ENCODE peak calls at places on chromosomes 6 and 20, in five cellular contexts. K is suprapubic skin, N is nephron progenitor cell, C is progenitor cell of endocrine pancreas, D is cardiac fibroblast. B is an unnamed sample.

GRCh38 chr20:4135385-4136077 is 120.2 kb upstream of the RNF24 start:
- DNase-seq in D (peak), K (no peak), N (no peak), C (no peak), B (no peak)

GRCh38 chr6:46376562-46376969 is 114.7 kb downstream of the RCAN2 start:
- DNase-seq in N (no peak), C (no peak), K (no peak), D (no peak), B (no peak)

GRCh38 chr6:42911171-42912021 is 4.5 kb upstream of the PTCRA start:
- DNase-seq in D (no peak), C (peak), N (peak), K (no peak), B (no peak)

GRCh38 chr20:17023811-17024210 is 203.0 kb upstream of the PCSK2 start:
- DNase-seq in D (no peak), C (no peak), N (peak), K (no peak), B (no peak)

GRCh38 chr6:124772733-124773319 is 189.4 kb upstream of the RNF217 start:
- DNase-seq in N (no peak), C (no peak), K (no peak), D (no peak), B (no peak)

GRCh38 chr6:151389640-151390275 is 1.6 kb downstream of the ZBTB2 start:
- DNase-seq in D (peak), K (peak), N (no peak), C (no peak), B (no peak)

GRCh38 chr6:144264270-144265060 is 20.7 kb upstream of the UTRN start:
- DNase-seq in D (peak), N (no peak), K (no peak), C (peak), B (no peak)

GRCh38 chr20:389220-389619 is 8.7 kb downstream of the TRIB3 start:
- DNase-seq in D (no peak), C (no peak), K (no peak), N (no peak), B (no peak)

GRCh38 chr6:43491750-43492661 is 14.6 kb downstream of the TJAP1 start:
- DNase-seq in D (peak), K (peak), N (no peak), C (no peak), B (no peak)

GRCh38 chr6:146582857-146583256 is 15.9 kb upstream of the ADGB start:
- DNase-seq in N (no peak), C (no peak), D (peak), K (no peak), B (no peak)

GRCh38 chr6:27726620-27727023 is 185.6 kb downstream of the OR2B2 start:
- DNase-seq in K (no peak), N (no peak), D (peak), C (no peak), B (no peak)

GRCh38 chr6:126228001-126228791 is 111.7 kb upstream of the CENPW start:
- DNase-seq in K (no peak), D (no peak), C (no peak), N (peak), B (no peak)

GRCh38 chr6:52139985-52140680 is 46.0 kb upstream of the IL17A start:
- DNase-seq in N (no peak), K (no peak), C (no peak), D (no peak), B (no peak)

GRCh38 chr6:106974337-106974998 is at the start of gene CD24:
- DNase-seq in K (peak), N (peak), D (no peak), C (peak), B (peak)

GRCh38 chr6:155408981-155409380 is 46.7 kb downstream of the NOX3 start:
- DNase-seq in K (no peak), C (no peak), D (no peak), N (no peak), B (no peak)

GRCh38 chr20:25707695-25708094 is 11.0 kb upstream of the ZNF337 start:
- DNase-seq in N (no peak), C (no peak), K (no peak), D (no peak), B (no peak)

GRCh38 chr6:115573866-115574265 is 486.8 kb downstream of the FRK start:
- DNase-seq in N (no peak), D (no peak), K (no peak), C (no peak), B (no peak)

GRCh38 chr6:39226606-39227300 is 2.5 kb downstream of the KCNK5 start:
- DNase-seq in D (no peak), K (no peak), C (no peak), N (no peak), B (no peak)

GRCh38 chr6:126041516-126042447 is 55.4 kb downstream of the TRMT11 start:
- DNase-seq in N (no peak), C (no peak), D (no peak), K (no peak), B (no peak)

GRCh38 chr6:136607932-136608772 is 57.9 kb upstream of the MAP7 start:
- DNase-seq in C (peak), N (peak), D (peak), K (no peak), B (peak)

GRCh38 chr6:138007014-138007472 is 100.2 kb downstream of the PERP start:
- DNase-seq in D (peak), N (peak), C (no peak), K (no peak), B (no peak)

GRCh38 chr20:63321148-63321831 is 28.3 kb downstream of the COL20A1 start:
- DNase-seq in C (no peak), K (peak), N (no peak), D (peak), B (no peak)

GRCh38 chr20:16929756-16930155 is 181.6 kb downstream of the OTOR start:
- DNase-seq in C (no peak), D (peak), N (no peak), K (no peak), B (no peak)

GRCh38 chr6:170269151-170269872 is 21.6 kb downstream of the DLL1 start:
- DNase-seq in N (peak), K (no peak), C (no peak), D (no peak), B (no peak)

GRCh38 chr6:159170999-159171712 is 2.0 kb downstream of the FNDC1 start:
- DNase-seq in K (no peak), D (peak), N (no peak), C (no peak), B (no peak)

GRCh38 chr6:106749611-106750010 is 120.2 kb downstream of the QRSL1 start:
- DNase-seq in K (no peak), D (no peak), N (no peak), C (no peak), B (no peak)

GRCh38 chr20:50957276-50957675 is 1.1 kb downstream of the DPM1 start:
- DNase-seq in N (no peak), K (no peak), D (peak), C (no peak), B (no peak)

GRCh38 chr6:43773050-43773956 is 3.3 kb downstream of the VEGFA start:
- DNase-seq in C (peak), D (peak), N (peak), K (no peak), B (no peak)

GRCh38 chr20:11553603-11554002 is 364.1 kb upstream of the BTBD3 start:
- DNase-seq in K (no peak), C (no peak), N (no peak), D (peak), B (no peak)

GRCh38 chr6:4776967-4777925 is 1.0 kb downstream of the CDYL start:
- DNase-seq in D (peak), K (no peak), C (no peak), N (no peak), B (no peak)

GRCh38 chr6:47413752-47414516 is 63.7 kb upstream of the CD2AP start:
- DNase-seq in D (peak), K (no peak), N (peak), C (no peak), B (no peak)

GRCh38 chr6:41336824-41337223 is 1.4 kb downstream of the NCR2 start:
- DNase-seq in C (no peak), K (no peak), N (no peak), D (no peak), B (no peak)

GRCh38 chr6:41332842-41333736 is 2.3 kb upstream of the NCR2 start:
- DNase-seq in K (no peak), N (no peak), C (no peak), D (no peak), B (no peak)

GRCh38 chr6:41335296-41335695 is at the start of gene NCR2:
- DNase-seq in K (no peak), D (no peak), N (no peak), C (no peak), B (no peak)

GRCh38 chr6:41335943-41336342 is 535 bp downstream of the NCR2 start:
- DNase-seq in N (no peak), C (no peak), K (no peak), D (no peak), B (no peak)

GRCh38 chr6:41334482-41335023 is 855 bp upstream of the NCR2 start:
- DNase-seq in C (no peak), K (no peak), D (no peak), N (no peak), B (no peak)
- TF ChIP-seq CTCF in C (peak), K (no peak), D (peak), N (peak), B (peak)

GRCh38 chr20:38046572-38046971 is 13.0 kb downstream of the RPRD1B start:
- DNase-seq in C (no peak), D (peak), K (no peak), N (no peak), B (no peak)

GRCh38 chr20:38040276-38040675 is 6.7 kb downstream of the RPRD1B start:
- DNase-seq in D (no peak), K (no peak), N (no peak), C (no peak), B (no peak)

GRCh38 chr20:38044685-38045084 is 11.1 kb downstream of the RPRD1B start:
- DNase-seq in D (no peak), N (no peak), C (no peak), K (no peak), B (no peak)

GRCh38 chr20:38043512-38044300 is 10.2 kb downstream of the RPRD1B start:
- DNase-seq in K (no peak), D (peak), N (no peak), C (no peak), B (no peak)
- TF ChIP-seq CTCF in K (no peak), D (peak), N (no peak), C (no peak), B (no peak)

GRCh38 chr6:33204415-33205171 is at the start of gene HSD17B8:
- DNase-seq in D (peak), K (peak), C (peak), N (peak), B (peak)

GRCh38 chr6:33206864-33207568 is 1.3 kb upstream of the RING1 start:
- DNase-seq in N (peak), C (no peak), K (no peak), D (peak), B (no peak)

GRCh38 chr6:33206027-33206863 is 1.8 kb downstream of the HSD17B8 start:
- DNase-seq in K (no peak), C (no peak), N (no peak), D (no peak), B (no peak)

GRCh38 chr6:33204165-33204414 is 365 bp upstream of the HSD17B8 start:
- DNase-seq in C (no peak), N (no peak), D (no peak), K (no peak), B (no peak)

GRCh38 chr6:33205172-33206026 is 944 bp downstream of the HSD17B8 start:
- DNase-seq in C (no peak), N (no peak), D (peak), K (no peak), B (no peak)
- TF ChIP-seq CTCF in C (no peak), N (no peak), D (no peak), K (no peak), B (no peak)

GRCh38 chr6:13278184-13278583 is 50.2 kb downstream of the TBC1D7 start:
- DNase-seq in D (no peak), K (no peak), N (peak), C (no peak), B (no peak)
- TF ChIP-seq CTCF in D (no peak), K (no peak), N (peak), C (peak), B (peak)

GRCh38 chr6:167045828-167046580 is 46.8 kb downstream of the CEP43 start:
- DNase-seq in K (no peak), C (no peak), D (no peak), N (no peak), B (no peak)
- TF ChIP-seq CTCF in K (no peak), C (no peak), D (no peak), N (no peak), B (peak)

DNA sequence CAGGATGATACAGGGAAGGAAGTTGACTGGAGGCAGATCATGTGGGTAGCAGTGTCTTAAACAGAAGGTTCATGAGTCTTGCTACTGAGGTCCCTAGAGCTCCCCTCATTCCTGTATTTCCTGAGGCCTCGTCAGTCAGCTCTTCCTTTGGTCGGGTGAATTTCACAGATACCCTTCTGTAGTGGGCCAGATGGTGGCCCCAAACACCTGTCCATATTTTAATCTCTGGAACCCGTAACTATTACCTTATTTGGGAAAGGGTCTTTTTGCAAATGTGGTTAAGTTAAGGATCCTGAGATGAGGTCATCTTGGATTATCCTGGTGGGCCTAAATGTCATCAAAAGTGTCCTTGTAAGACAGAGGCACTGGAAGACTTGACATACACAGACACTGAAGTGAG is 9.6 kb downstream of the KCNS1 start:
- DNase-seq in D (no peak), K (no peak), N (no peak), C (no peak), B (no peak)
- TF ChIP-seq CTCF in D (no peak), K (no peak), N (no peak), C (no peak), B (no peak)

GRCh38 chr20:10447028-10447427 is 11.9 kb downstream of the SLX4IP start:
- DNase-seq in D (peak), N (no peak), C (no peak), K (no peak), B (no peak)
- TF ChIP-seq CTCF in D (no peak), N (no peak), C (no peak), K (no peak), B (no peak)

B was measured in type B pancreatic cell.